ENCODE peak calls at places on chromosome 20, in five cellular contexts. E is activated T-cell treated with anti-CD3 and anti-CD28 coated beads for 48 hours, H is non-pigmented ciliary epithelial cell, C is astrocyte, F is HS-5. N is an unnamed sample.
A peak's percentile ranks its signal among the peaks of the same experiment; 100 is the strongest.

GRCh38 chr20:49615401-49616153 is 47.6 kb upstream of the PTGIS start:
- DNase-seq in H (no peak), F (no peak), C (no peak), E (no peak), N (no peak)

GRCh38 chr20:62732766-62733165 is 24.1 kb downstream of the NTSR1 start:
- DNase-seq in H (no peak), E (no peak), C (no peak), F (no peak), N (no peak)

GRCh38 chr20:32980131-32980941 is 23.9 kb downstream of the SUN5 start:
- DNase-seq in H (no peak), E (no peak), C (no peak), F (no peak), N (no peak)

GRCh38 chr20:63580796-63581461 is 6.9 kb upstream of the HELZ2 start:
- DNase-seq in E (peak; percentile 51), C (peak; percentile 26), H (no peak), F (no peak), N (peak; percentile 24)

GRCh38 chr20:10539818-10540553 is 104.9 kb downstream of the SLX4IP start:
- DNase-seq in H (no peak), C (no peak), E (no peak), F (no peak), N (no peak)

GRCh38 chr20:57686931-57687652 is 22.7 kb downstream of the PMEPA1 start:
- DNase-seq in H (no peak), C (no peak), F (no peak), E (no peak), N (no peak)

GRCh38 chr20:373171-373890 is 7.2 kb upstream of the TRIB3 start:
- DNase-seq in F (peak; percentile 36), E (no peak), H (peak; percentile 49), C (peak; percentile 41), N (peak; percentile 72)

GRCh38 chr20:39040116-39040515 is 78.0 kb downstream of the DHX35 start:
- DNase-seq in F (no peak), C (no peak), H (no peak), E (no peak), N (no peak)

GRCh38 chr20:37207176-37207575 is 27.8 kb upstream of the MROH8 start:
- DNase-seq in F (no peak), H (no peak), E (no peak), C (no peak), N (no peak)

GRCh38 chr20:49983848-49984408 is 1.1 kb downstream of the SNAI1 start:
- DNase-seq in F (no peak), H (no peak), E (no peak), C (peak; percentile 25), N (peak; percentile 63)

GRCh38 chr20:49132995-49133451 is 55.1 kb downstream of the STAU1 start:
- DNase-seq in C (peak; percentile 59), H (peak; percentile 54), E (no peak), F (peak; percentile 77), N (peak; percentile 81)

GRCh38 chr20:32052090-32052791 is at the start of gene HCK:
- DNase-seq in H (no peak), E (no peak), C (no peak), F (no peak), N (no peak)

GRCh38 chr20:43901296-43901695 is 13.4 kb upstream of the TOX2 start:
- DNase-seq in E (no peak), F (no peak), H (no peak), C (no peak), N (no peak)

GRCh38 chr20:38751360-38751976 is 3.2 kb downstream of the ACTR5 start:
- DNase-seq in H (no peak), F (no peak), C (peak; percentile 18), E (no peak), N (peak; percentile 36)

GRCh38 chr20:14687317-14687716 is 349.9 kb upstream of the FLRT3 start:
- DNase-seq in H (no peak), C (no peak), E (no peak), F (peak; percentile 34), N (no peak)

GRCh38 chr20:4439461-4439860 is 282.2 kb upstream of the PRND start:
- DNase-seq in H (no peak), C (no peak), E (no peak), F (no peak), N (peak; percentile 53)

GRCh38 chr20:36445847-36446246 is 95.5 kb upstream of the MYL9 start:
- DNase-seq in E (no peak), H (no peak), F (no peak), C (no peak), N (no peak)

GRCh38 chr20:6768228-6769185 is 1.0 kb downstream of the BMP2 start:
- DNase-seq in E (no peak), F (no peak), H (no peak), C (peak; percentile 38), N (no peak)

GRCh38 chr20:23868321-23868720 is 11.2 kb downstream of the CST5 start:
- DNase-seq in C (no peak), H (no peak), E (no peak), F (no peak), N (no peak)

GRCh38 chr20:36085686-36086267 is 68.8 kb upstream of the EPB41L1 start:
- DNase-seq in F (peak; percentile 65), E (no peak), C (peak; percentile 65), H (peak; percentile 17), N (peak; percentile 53)

GRCh38 chr20:39623584-39624234 is 661.6 kb downstream of the DHX35 start:
- DNase-seq in H (no peak), E (no peak), C (peak; percentile 29), F (peak; percentile 36), N (peak; percentile 7)

GRCh38 chr20:53488779-53489272 is 104.8 kb downstream of the ZNF217 start:
- DNase-seq in F (no peak), E (no peak), H (no peak), C (no peak), N (no peak)

GRCh38 chr20:288956-289692 is 1.4 kb downstream of the C20orf96 start:
- DNase-seq in H (no peak), C (no peak), E (no peak), F (no peak), N (no peak)

GRCh38 chr20:45951925-45952834 is 17.7 kb downstream of the PCIF1 start:
- DNase-seq in H (no peak), F (no peak), C (no peak), E (no peak), N (no peak)

GRCh38 chr20:44348168-44348659 is 7.3 kb upstream of the HNF4A start:
- DNase-seq in F (no peak), H (no peak), C (no peak), E (no peak), N (no peak)

GRCh38 chr20:58003525-58003924 is 224.9 kb downstream of the ANKRD60 start:
- DNase-seq in E (no peak), C (no peak), H (no peak), F (no peak), N (no peak)

GRCh38 chr20:43187476-43188233 is 2.1 kb downstream of the PTPRT start:
- DNase-seq in E (peak; percentile 66), H (peak; percentile 15), C (peak; percentile 8), F (peak; percentile 2), N (peak; percentile 49)

GRCh38 chr20:32360333-32360634 is 2.2 kb downstream of the ASXL1 start:
- DNase-seq in H (no peak), E (no peak), C (no peak), F (no peak), N (no peak)

GRCh38 chr20:845967-846893 is 12.7 kb downstream of the FAM110A start:
- DNase-seq in F (no peak), H (no peak), E (no peak), C (no peak), N (no peak)

GRCh38 chr20:46118481-46119020 is 437 bp downstream of the CD40 start:
- DNase-seq in H (no peak), C (no peak), F (no peak), E (no peak), N (no peak)

GRCh38 chr20:10637062-10637559 is 36.7 kb downstream of the JAG1 start:
- DNase-seq in C (peak; percentile 71), E (no peak), H (no peak), F (no peak), N (peak; percentile 65)

GRCh38 chr20:48626226-48626937 is 201.4 kb downstream of the PREX1 start:
- DNase-seq in H (no peak), E (no peak), F (no peak), C (no peak), N (peak; percentile 40)

GRCh38 chr20:13302647-13303425 is 81.8 kb downstream of the ISM1 start:
- DNase-seq in H (no peak), E (peak; percentile 32), F (no peak), C (no peak), N (peak; percentile 12)

GRCh38 chr20:64129146-64129782 is 21.9 kb upstream of the NPBWR2 start:
- DNase-seq in H (no peak), E (no peak), F (no peak), C (no peak), N (no peak)

GRCh38 chr20:21101453-21102251 is 4.5 kb downstream of the LINC00237 start:
- DNase-seq in F (no peak), C (no peak), E (no peak), H (no peak), N (no peak)

GRCh38 chr20:45433316-45433715 is 17.4 kb downstream of the PIGT start:
- DNase-seq in E (no peak), H (no peak), C (peak; percentile 56), F (peak; percentile 40), N (peak; percentile 87)

GRCh38 chr20:40191573-40191972 is 497.5 kb downstream of the MAFB start:
- DNase-seq in C (no peak), H (no peak), E (no peak), F (no peak), N (peak; percentile 12)

GRCh38 chr20:57716202-57716601 is 6.4 kb upstream of the PMEPA1 start:
- DNase-seq in E (no peak), F (peak; percentile 38), C (peak; percentile 87), H (no peak), N (peak; percentile 77)

GRCh38 chr20:43535370-43536004 is 23.3 kb upstream of the SGK2 start:
- DNase-seq in E (no peak), F (no peak), H (no peak), C (no peak), N (no peak)

GRCh38 chr20:40511478-40511877 is 177.6 kb downstream of the MAFB start:
- DNase-seq in H (no peak), F (peak; percentile 49), C (peak; percentile 71), E (no peak), N (peak; percentile 96)